ENCODE peak calls at places on chromosomes 13 and 19, in eight cellular contexts. One of them, this sample, is unnamed.

GRCh38 chr13:58855283-58855682 is 1223.7 kb downstream of the PCDH17 start:
- DNase-seq in psoas muscle: no peak
- DNase-seq in heart right ventricle: no peak
- DNase-seq in body of pancreas: no peak
- DNase-seq in IMR-90: no peak
- DNase-seq in colonic mucosa: no peak
- DNase-seq in aorta: no peak
- DNase-seq in A549: no peak
- DNase-seq in this sample: no peak

GRCh38 chr19:17997969-17998826 is 9.8 kb upstream of the ARRDC2 start:
- DNase-seq in psoas muscle: no peak
- DNase-seq in heart right ventricle: no peak
- DNase-seq in body of pancreas: no peak
- DNase-seq in IMR-90: peak; percentile 24
- DNase-seq in colonic mucosa: no peak
- DNase-seq in aorta: peak; percentile 62
- DNase-seq in A549: peak; percentile 86
- DNase-seq in this sample: no peak

GRCh38 chr13:97328222-97328790 is 105.7 kb upstream of the RAP2A start:
- DNase-seq in psoas muscle: no peak
- DNase-seq in heart right ventricle: no peak
- DNase-seq in body of pancreas: no peak
- DNase-seq in IMR-90: peak; percentile 86
- DNase-seq in colonic mucosa: no peak
- DNase-seq in aorta: no peak
- DNase-seq in A549: peak; percentile 23
- DNase-seq in this sample: no peak

GRCh38 chr13:50588736-50589135 is 254.8 kb downstream of the DLEU7 start:
- DNase-seq in psoas muscle: no peak
- DNase-seq in heart right ventricle: no peak
- DNase-seq in body of pancreas: no peak
- DNase-seq in IMR-90: no peak
- DNase-seq in colonic mucosa: no peak
- DNase-seq in aorta: no peak
- DNase-seq in A549: no peak
- DNase-seq in this sample: no peak

GRCh38 chr19:374886-375235 is 30.3 kb upstream of the MIER2 start:
- DNase-seq in psoas muscle: no peak
- DNase-seq in heart right ventricle: no peak
- DNase-seq in body of pancreas: no peak
- DNase-seq in IMR-90: no peak
- DNase-seq in colonic mucosa: no peak
- DNase-seq in aorta: peak; percentile 30
- DNase-seq in A549: no peak
- DNase-seq in this sample: no peak

GRCh38 chr13:110826861-110827672 is 87.8 kb downstream of the ANKRD10 start:
- DNase-seq in psoas muscle: no peak
- DNase-seq in heart right ventricle: no peak
- DNase-seq in body of pancreas: peak; percentile 55
- DNase-seq in IMR-90: no peak
- DNase-seq in colonic mucosa: no peak
- DNase-seq in aorta: no peak
- DNase-seq in A549: no peak
- DNase-seq in this sample: no peak

GRCh38 chr13:29543230-29544215 is 52.0 kb downstream of the SLC7A1 start:
- DNase-seq in psoas muscle: no peak
- DNase-seq in heart right ventricle: no peak
- DNase-seq in body of pancreas: no peak
- DNase-seq in IMR-90: peak; percentile 60
- DNase-seq in colonic mucosa: peak; percentile 29
- DNase-seq in aorta: no peak
- DNase-seq in A549: no peak
- DNase-seq in this sample: no peak

GRCh38 chr19:18020212-18021067 is 12.5 kb downstream of the ARRDC2 start:
- DNase-seq in psoas muscle: peak; percentile 97
- DNase-seq in heart right ventricle: peak; percentile 87
- DNase-seq in body of pancreas: peak; percentile 94
- DNase-seq in IMR-90: peak; percentile 49
- DNase-seq in colonic mucosa: peak; percentile 69
- DNase-seq in aorta: peak; percentile 93
- DNase-seq in A549: no peak
- DNase-seq in this sample: peak; percentile 94

GRCh38 chr13:98752111-98752941 is at the start of gene SLC15A1:
- DNase-seq in psoas muscle: no peak
- DNase-seq in heart right ventricle: no peak
- DNase-seq in body of pancreas: peak; percentile 61
- DNase-seq in IMR-90: no peak
- DNase-seq in colonic mucosa: no peak
- DNase-seq in aorta: no peak
- DNase-seq in A549: no peak
- DNase-seq in this sample: no peak

GRCh38 chr13:49995535-49996165 is 1.2 kb upstream of the TRIM13 start:
- DNase-seq in psoas muscle: no peak
- DNase-seq in heart right ventricle: no peak
- DNase-seq in body of pancreas: no peak
- DNase-seq in IMR-90: no peak
- DNase-seq in colonic mucosa: no peak
- DNase-seq in aorta: no peak
- DNase-seq in A549: no peak
- DNase-seq in this sample: no peak

GRCh38 chr19:46882034-46882433 is 21.2 kb downstream of the ARHGAP35 start:
- DNase-seq in psoas muscle: no peak
- DNase-seq in heart right ventricle: no peak
- DNase-seq in body of pancreas: no peak
- DNase-seq in IMR-90: no peak
- DNase-seq in colonic mucosa: no peak
- DNase-seq in aorta: no peak
- DNase-seq in A549: no peak
- DNase-seq in this sample: no peak
- H3K4me1 ChIP-seq in psoas muscle: peaks cover 13% of the 10 kb centered on the region
- H3K4me1 ChIP-seq in heart right ventricle: no peaks in the 10 kb centered on the region
- H3K4me1 ChIP-seq in body of pancreas: no peaks in the 10 kb centered on the region
- H3K4me1 ChIP-seq in IMR-90: peaks cover 10% of the 10 kb centered on the region
- H3K4me1 ChIP-seq in colonic mucosa: no peaks in the 10 kb centered on the region
- H3K4me1 ChIP-seq in aorta: no peaks in the 10 kb centered on the region
- H3K4me1 ChIP-seq in A549: peaks cover 67% of the 10 kb centered on the region
- H3K4me1 ChIP-seq in this sample: no peaks in the 10 kb centered on the region

GRCh38 chr19:10726268-10726667 is 8.4 kb downstream of the DNM2 start:
- DNase-seq in psoas muscle: no peak
- DNase-seq in heart right ventricle: no peak
- DNase-seq in body of pancreas: no peak
- DNase-seq in IMR-90: no peak
- DNase-seq in colonic mucosa: no peak
- DNase-seq in aorta: no peak
- DNase-seq in A549: no peak
- DNase-seq in this sample: no peak

GRCh38 chr19:10729406-10729805 is 11.5 kb downstream of the DNM2 start:
- DNase-seq in psoas muscle: no peak
- DNase-seq in heart right ventricle: no peak
- DNase-seq in body of pancreas: no peak
- DNase-seq in IMR-90: no peak
- DNase-seq in colonic mucosa: no peak
- DNase-seq in aorta: peak; percentile 75
- DNase-seq in A549: no peak
- DNase-seq in this sample: peak; percentile 35

GRCh38 chr19:10727599-10728250 is 9.8 kb downstream of the DNM2 start:
- DNase-seq in psoas muscle: no peak
- DNase-seq in heart right ventricle: no peak
- DNase-seq in body of pancreas: no peak
- DNase-seq in IMR-90: no peak
- DNase-seq in colonic mucosa: no peak
- DNase-seq in aorta: no peak
- DNase-seq in A549: no peak
- DNase-seq in this sample: no peak

GRCh38 chr19:10735741-10736140 is 17.9 kb downstream of the DNM2 start:
- DNase-seq in psoas muscle: no peak
- DNase-seq in heart right ventricle: no peak
- DNase-seq in body of pancreas: no peak
- DNase-seq in IMR-90: no peak
- DNase-seq in colonic mucosa: no peak
- DNase-seq in aorta: no peak
- DNase-seq in A549: no peak
- DNase-seq in this sample: no peak

GRCh38 chr19:10730932-10731331 is 13.1 kb downstream of the DNM2 start:
- DNase-seq in psoas muscle: no peak
- DNase-seq in heart right ventricle: no peak
- DNase-seq in body of pancreas: no peak
- DNase-seq in IMR-90: no peak
- DNase-seq in colonic mucosa: no peak
- DNase-seq in aorta: no peak
- DNase-seq in A549: no peak
- DNase-seq in this sample: no peak
- H3K27ac ChIP-seq in psoas muscle: no peak overlapping the region
- H3K27ac ChIP-seq in heart right ventricle: peak overlapping the region; percentile 68
- H3K27ac ChIP-seq in body of pancreas: no peak overlapping the region
- H3K27ac ChIP-seq in IMR-90: no peak overlapping the region
- H3K27ac ChIP-seq in colonic mucosa: peak overlapping the region; percentile 53
- H3K27ac ChIP-seq in aorta: no peak overlapping the region
- H3K27ac ChIP-seq in A549: peak overlapping the region; percentile 20
- H3K27ac ChIP-seq in this sample: no peak overlapping the region

DNA sequence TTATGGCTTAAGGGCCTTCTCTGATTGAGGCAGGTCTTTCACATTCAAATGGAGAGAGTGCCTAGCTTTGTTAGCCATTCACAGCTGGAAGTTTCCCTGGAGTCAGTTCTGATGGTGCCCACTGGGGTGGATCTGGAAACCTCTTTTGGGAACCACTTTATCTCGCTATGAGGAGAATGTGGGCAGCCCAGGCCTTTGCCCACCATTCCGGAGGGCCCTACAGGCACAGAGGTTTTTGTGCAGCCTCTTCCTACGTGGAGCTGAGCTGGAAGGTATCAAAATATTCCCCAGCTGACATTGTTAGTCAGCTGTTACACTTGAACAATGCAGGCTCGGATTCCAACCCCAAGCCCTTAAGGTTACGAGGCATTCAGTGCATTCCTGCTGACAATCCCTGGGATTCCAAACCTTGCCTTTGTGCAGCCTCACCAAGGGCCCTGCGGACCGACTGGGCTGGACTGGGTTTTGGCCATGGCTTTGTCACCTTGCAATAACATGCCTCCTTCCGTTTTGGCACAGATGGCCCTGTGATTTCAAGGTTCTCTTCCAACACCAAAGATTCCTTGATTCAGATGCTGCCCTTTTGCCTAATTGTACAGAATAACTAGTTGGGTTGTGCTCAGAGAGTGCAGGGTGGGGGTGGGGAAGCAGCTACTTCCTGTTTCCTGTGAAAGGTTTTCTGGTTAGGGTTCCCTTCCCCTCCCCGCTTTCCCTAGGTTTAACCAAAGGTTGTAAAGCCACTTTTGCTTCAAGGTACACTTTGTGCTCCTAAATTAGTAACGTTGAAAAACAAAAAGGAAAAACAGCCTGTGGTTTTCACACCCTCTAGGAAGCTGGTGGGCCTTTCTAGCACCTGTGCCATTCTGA is 27.1 kb downstream of the SAE1 start:
- DNase-seq in psoas muscle: peak; percentile 32
- DNase-seq in heart right ventricle: peak; percentile 68
- DNase-seq in body of pancreas: peak; percentile 21
- DNase-seq in IMR-90: peak; percentile 72
- DNase-seq in colonic mucosa: peak; percentile 62
- DNase-seq in aorta: no peak
- DNase-seq in A549: no peak
- DNase-seq in this sample: no peak
- H3K9me3 ChIP-seq in psoas muscle: no peaks in the 10 kb centered on the region
- H3K9me3 ChIP-seq in heart right ventricle: no peaks in the 10 kb centered on the region
- H3K9me3 ChIP-seq in body of pancreas: no peaks in the 10 kb centered on the region
- H3K9me3 ChIP-seq in IMR-90: no peaks in the 10 kb centered on the region
- H3K9me3 ChIP-seq in colonic mucosa: no peaks in the 10 kb centered on the region
- H3K9me3 ChIP-seq in aorta: no peaks in the 10 kb centered on the region
- H3K9me3 ChIP-seq in A549: no peaks in the 10 kb centered on the region
- H3K9me3 ChIP-seq in this sample: no peaks in the 10 kb centered on the region

GRCh38 chr19:15292140-15292539 is 40.2 kb downstream of the BRD4 start:
- DNase-seq in psoas muscle: no peak
- DNase-seq in heart right ventricle: no peak
- DNase-seq in body of pancreas: no peak
- DNase-seq in IMR-90: no peak
- DNase-seq in colonic mucosa: no peak
- DNase-seq in aorta: no peak
- DNase-seq in A549: no peak
- DNase-seq in this sample: no peak
- H3K4me1 ChIP-seq in psoas muscle: peaks cover 99% of the 10 kb centered on the region
- H3K4me1 ChIP-seq in heart right ventricle: peaks cover 97% of the 10 kb centered on the region
- H3K4me1 ChIP-seq in body of pancreas: peaks cover 87% of the 10 kb centered on the region
- H3K4me1 ChIP-seq in IMR-90: peaks cover 48% of the 10 kb centered on the region
- H3K4me1 ChIP-seq in colonic mucosa: peaks cover 24% of the 10 kb centered on the region
- H3K4me1 ChIP-seq in aorta: peaks cover 17% of the 10 kb centered on the region
- H3K4me1 ChIP-seq in A549: peaks cover 74% of the 10 kb centered on the region
- H3K4me1 ChIP-seq in this sample: peaks cover 90% of the 10 kb centered on the region

GRCh38 chr19:41373993-41374392 is 2.3 kb upstream of the TMEM91 start:
- DNase-seq in psoas muscle: peak; percentile 83
- DNase-seq in heart right ventricle: peak; percentile 90
- DNase-seq in body of pancreas: peak; percentile 94
- DNase-seq in IMR-90: peak; percentile 92
- DNase-seq in colonic mucosa: peak; percentile 76
- DNase-seq in aorta: peak; percentile 89
- DNase-seq in A549: no peak
- DNase-seq in this sample: peak; percentile 90
- H3K27ac ChIP-seq in psoas muscle: no peak overlapping the region
- H3K27ac ChIP-seq in heart right ventricle: no peak overlapping the region
- H3K27ac ChIP-seq in body of pancreas: peak overlapping the region; percentile 56
- H3K27ac ChIP-seq in IMR-90: no peak overlapping the region
- H3K27ac ChIP-seq in colonic mucosa: no peak overlapping the region
- H3K27ac ChIP-seq in aorta: no peak overlapping the region
- H3K27ac ChIP-seq in A549: peak overlapping the region; percentile 30
- H3K27ac ChIP-seq in this sample: no peak overlapping the region

GRCh38 chr13:95629071-95629470 is 15.4 kb downstream of the DZIP1 start:
- DNase-seq in psoas muscle: no peak
- DNase-seq in heart right ventricle: no peak
- DNase-seq in body of pancreas: no peak
- DNase-seq in IMR-90: no peak
- DNase-seq in colonic mucosa: no peak
- DNase-seq in aorta: no peak
- DNase-seq in A549: no peak
- DNase-seq in this sample: no peak

GRCh38 chr13:95630593-95630992 is 13.9 kb downstream of the DZIP1 start:
- DNase-seq in psoas muscle: no peak
- DNase-seq in heart right ventricle: no peak
- DNase-seq in body of pancreas: no peak
- DNase-seq in IMR-90: no peak
- DNase-seq in colonic mucosa: no peak
- DNase-seq in aorta: no peak
- DNase-seq in A549: no peak
- DNase-seq in this sample: no peak

GRCh38 chr13:95626768-95627167 is 17.7 kb downstream of the DZIP1 start:
- DNase-seq in psoas muscle: no peak
- DNase-seq in heart right ventricle: no peak
- DNase-seq in body of pancreas: no peak
- DNase-seq in IMR-90: no peak
- DNase-seq in colonic mucosa: no peak
- DNase-seq in aorta: no peak
- DNase-seq in A549: no peak
- DNase-seq in this sample: no peak

GRCh38 chr13:95627590-95627989 is 16.9 kb downstream of the DZIP1 start:
- DNase-seq in psoas muscle: no peak
- DNase-seq in heart right ventricle: no peak
- DNase-seq in body of pancreas: no peak
- DNase-seq in IMR-90: peak; percentile 79
- DNase-seq in colonic mucosa: no peak
- DNase-seq in aorta: no peak
- DNase-seq in A549: no peak
- DNase-seq in this sample: no peak

GRCh38 chr13:95628488-95628887 is 16.0 kb downstream of the DZIP1 start:
- DNase-seq in psoas muscle: no peak
- DNase-seq in heart right ventricle: no peak
- DNase-seq in body of pancreas: no peak
- DNase-seq in IMR-90: no peak
- DNase-seq in colonic mucosa: no peak
- DNase-seq in aorta: no peak
- DNase-seq in A549: no peak
- DNase-seq in this sample: no peak
- H3K9me3 ChIP-seq in psoas muscle: peaks cover 7% of the 10 kb centered on the region
- H3K9me3 ChIP-seq in heart right ventricle: peaks cover 7% of the 10 kb centered on the region
- H3K9me3 ChIP-seq in body of pancreas: no peaks in the 10 kb centered on the region
- H3K9me3 ChIP-seq in IMR-90: no peaks in the 10 kb centered on the region
- H3K9me3 ChIP-seq in colonic mucosa: no peaks in the 10 kb centered on the region
- H3K9me3 ChIP-seq in aorta: no peaks in the 10 kb centered on the region
- H3K9me3 ChIP-seq in A549: peaks cover 6% of the 10 kb centered on the region
- H3K9me3 ChIP-seq in this sample: no peaks in the 10 kb centered on the region